ENCODE peak calls at places on chromosomes 13 and 19, in seven cellular contexts. L is naive B cell; Z is cardiac muscle cell; P is HTR-8/SVneo; M is activated CD4-positive, alpha-beta T cell treated with anti-CD3 and anti-CD28 coated beads for 1 hour; F is AG08396; Q is nephron progenitor cell. R is an unnamed sample.

GRCh38 chr19:35963514-35963913 is 27.3 kb downstream of the LRFN3 start:
- DNase-seq in L (no peak), Z (peak; percentile 91), P (no peak), M (no peak), F (peak; percentile 75), Q (peak; percentile 87), R (peak; percentile 92)

GRCh38 chr13:40452038-40452666 is 214.3 kb downstream of the FOXO1 start:
- DNase-seq in L (no peak), Z (no peak), P (no peak), M (no peak), F (no peak), Q (no peak), R (no peak)

GRCh38 chr13:47080616-47081015 is 183.8 kb upstream of the HTR2A start:
- DNase-seq in L (no peak), Z (no peak), P (no peak), M (no peak), F (no peak), Q (no peak), R (no peak)

GRCh38 chr19:1616396-1616795 is 11.1 kb upstream of the UQCR11 start:
- DNase-seq in L (no peak), Z (no peak), P (no peak), M (no peak), F (no peak), Q (no peak), R (no peak)

GRCh38 chr19:1767464-1767933 is 14.2 kb downstream of the ONECUT3 start:
- DNase-seq in L (peak; percentile 57), Z (peak; percentile 44), P (peak; percentile 75), M (peak; percentile 42), F (peak; percentile 89), Q (peak; percentile 84), R (peak; percentile 71)

GRCh38 chr19:3108775-3109174 is 14.6 kb downstream of the GNA11 start:
- DNase-seq in L (peak; percentile 66), Z (peak; percentile 75), P (peak; percentile 36), M (peak; percentile 58), F (peak; percentile 75), Q (peak; percentile 68), R (peak; percentile 74)

GRCh38 chr19:6220385-6221191 is 59.2 kb downstream of the MLLT1 start:
- DNase-seq in L (no peak), Z (no peak), P (no peak), M (no peak), F (peak; percentile 77), Q (no peak), R (no peak)

GRCh38 chr13:33322965-33323668 is 37.6 kb upstream of the STARD13 start:
- DNase-seq in L (no peak), Z (no peak), P (no peak), M (no peak), F (no peak), Q (no peak), R (no peak)

GRCh38 chr13:72504026-72504925 is 223.2 kb downstream of the MZT1 start:
- DNase-seq in L (no peak), Z (no peak), P (no peak), M (no peak), F (no peak), Q (no peak), R (peak; percentile 37)

GRCh38 chr19:52943134-52943883 is 19.4 kb downstream of the ZNF816 start:
- DNase-seq in L (no peak), Z (no peak), P (no peak), M (no peak), F (no peak), Q (no peak), R (no peak)

GRCh38 chr13:41064493-41064892 is 3.2 kb downstream of the WBP4 start:
- DNase-seq in L (no peak), Z (no peak), P (no peak), M (no peak), F (peak; percentile 55), Q (no peak), R (no peak)

GRCh38 chr19:16325161-16325527 is 518 bp downstream of the KLF2 start:
- DNase-seq in L (peak; percentile 44), Z (peak; percentile 56), P (no peak), M (no peak), F (peak; percentile 48), Q (peak; percentile 60), R (peak; percentile 58)

R was measured in left kidney.